ENCODE peak calls at places on chromosomes 4 and X, in ten cellular contexts. T is testis, N is A549, G is tibial nerve, X is prostate gland, O is H1, U is IMR-90, M is right lobe of liver, Y is gastrocnemius medialis, W is HCT116. R is an unnamed sample.

GRCh38 chr4:18645356-18645755 is 623.8 kb upstream of the LCORL start:
- DNase-seq in Y (no peak), U (no peak), X (no peak), T (no peak), M (no peak), W (no peak), N (no peak), O (no peak), G (no peak), R (no peak)

GRCh38 chrX:67351411-67351810 is 192.4 kb upstream of the AR start:
- DNase-seq in U (no peak), T (no peak), M (no peak), W (no peak), X (no peak), Y (no peak), G (no peak), O (no peak), N (no peak), R (no peak)

GRCh38 chr4:105112274-105112673 is 34.4 kb upstream of the TET2 start:
- DNase-seq in Y (no peak), X (no peak), T (no peak), N (no peak), W (no peak), G (no peak), M (no peak), U (peak; percentile 26), O (no peak), R (no peak)

GRCh38 chrX:136046295-136046894 is 61.2 kb downstream of the SLC9A6 start:
- DNase-seq in G (no peak), N (no peak), W (no peak), U (peak; percentile 53), O (no peak), M (no peak), X (no peak), Y (no peak), T (no peak), R (no peak)

GRCh38 chr4:2797545-2798305 is 4.8 kb downstream of the SH3BP2 start:
- DNase-seq in X (peak; percentile 73), G (peak; percentile 11), Y (peak; percentile 8), M (peak; percentile 70), U (no peak), W (no peak), O (no peak), T (no peak), N (no peak), R (peak; percentile 67)

GRCh38 chrX:10579018-10579752 is 41.2 kb downstream of the MID1 start:
- DNase-seq in N (no peak), U (peak; percentile 78), Y (no peak), O (no peak), T (no peak), W (peak; percentile 78), M (no peak), X (no peak), G (no peak), R (no peak)

GRCh38 chr4:141913928-141914327 is 277.5 kb downstream of the IL15 start:
- DNase-seq in T (no peak), Y (no peak), N (no peak), X (no peak), M (no peak), W (no peak), O (no peak), U (peak; percentile 29), G (no peak), R (no peak)

GRCh38 chrX:83771664-83772063 is 89.3 kb upstream of the CYLC1 start:
- DNase-seq in W (no peak), X (no peak), M (no peak), N (no peak), O (no peak), G (no peak), U (no peak), Y (no peak), T (peak; percentile 14), R (no peak)

GRCh38 chr4:178917756-178918155 is 1475.5 kb upstream of the AGA start:
- DNase-seq in O (no peak), Y (no peak), N (no peak), X (no peak), M (no peak), G (no peak), U (no peak), T (no peak), W (no peak), R (no peak)

GRCh38 chr4:70613893-70614572 is 14.5 kb upstream of the ENAM start:
- DNase-seq in U (no peak), G (no peak), X (no peak), W (no peak), N (no peak), M (no peak), T (no peak), O (no peak), Y (no peak), R (no peak)

GRCh38 chrX:47313056-47313455 is 57.3 kb upstream of the ZNF157 start:
- DNase-seq in M (no peak), G (no peak), X (peak; percentile 5), O (no peak), U (no peak), W (no peak), Y (no peak), T (peak; percentile 60), N (no peak), R (no peak)

GRCh38 chr4:4443821-4444220 is 56.9 kb downstream of the NSG1 start:
- DNase-seq in O (no peak), Y (no peak), W (no peak), N (no peak), T (no peak), M (no peak), U (peak; percentile 65), X (no peak), G (no peak), R (no peak)

GRCh38 chr4:13706130-13706529 is 78.6 kb upstream of the BOD1L1 start:
- DNase-seq in W (no peak), X (no peak), O (no peak), T (no peak), M (no peak), N (no peak), Y (no peak), G (no peak), U (no peak), R (peak; percentile 20)

GRCh38 chrX:151488677-151489076 is 74.8 kb upstream of the PASD1 start:
- DNase-seq in G (no peak), O (peak; percentile 43), X (no peak), T (no peak), Y (no peak), U (no peak), W (peak; percentile 4), N (peak; percentile 18), M (no peak), R (no peak)

GRCh38 chr4:107269175-107269574 is 233.1 kb upstream of the DKK2 start:
- DNase-seq in G (no peak), X (no peak), N (no peak), T (no peak), U (no peak), M (no peak), Y (no peak), W (no peak), O (no peak), R (no peak)

GRCh38 chr4:83216856-83217683 is 67.5 kb downstream of the COQ2 start:
- DNase-seq in O (no peak), T (no peak), Y (no peak), N (no peak), X (no peak), W (no peak), M (no peak), G (no peak), U (no peak), R (no peak)

GRCh38 chr4:169492436-169493163 is 119.8 kb downstream of the NEK1 start:
- DNase-seq in X (no peak), N (peak; percentile 25), W (peak; percentile 35), G (no peak), Y (no peak), T (peak; percentile 29), U (peak; percentile 44), O (peak; percentile 68), M (no peak), R (no peak)

GRCh38 chr4:154491341-154491679 is 289 bp downstream of the DCHS2 start:
- DNase-seq in W (no peak), M (no peak), O (no peak), T (no peak), X (no peak), N (peak; percentile 14), Y (no peak), G (no peak), U (peak; percentile 5), R (no peak)

GRCh38 chrX:150767475-150768131 is 74.4 kb downstream of the MTMR1 start:
- DNase-seq in N (no peak), W (no peak), T (no peak), X (no peak), U (peak; percentile 92), Y (peak; percentile 36), O (no peak), G (no peak), M (no peak), R (no peak)

GRCh38 chr4:75015627-75016026 is 82.7 kb downstream of the PARM1 start:
- DNase-seq in W (no peak), N (no peak), X (peak; percentile 31), T (no peak), O (no peak), Y (peak; percentile 67), U (no peak), M (no peak), G (no peak), R (peak; percentile 50)

GRCh38 chr4:48227662-48228061 is 42.0 kb downstream of the TEC start:
- DNase-seq in M (no peak), N (no peak), X (no peak), Y (no peak), T (no peak), U (no peak), G (no peak), O (no peak), W (no peak), R (no peak)

GRCh38 chrX:53195401-53195800 is 29.6 kb downstream of the KDM5C start:
- DNase-seq in T (no peak), Y (no peak), N (no peak), W (no peak), O (no peak), G (no peak), U (no peak), X (no peak), M (no peak), R (no peak)
- TF ChIP-seq POLR2A in T (no peak), Y (no peak), N (no peak), W (no peak), O (no peak), G (no peak), U (no peak), X (no peak), M (no peak), R (no peak)

GRCh38 chr4:41142356-41142755 is 72.0 kb downstream of the APBB2 start:
- DNase-seq in X (no peak), W (no peak), O (no peak), M (peak; percentile 73), N (no peak), T (peak; percentile 58), G (no peak), Y (peak; percentile 37), U (no peak), R (no peak)
- H3K4me1 ChIP-seq in X (peaks cover 4% of the 10 kb centered on the region), W (peaks cover 57% of the 10 kb centered on the region), O (peaks cover 2% of the 10 kb centered on the region), M (peaks cover 52% of the 10 kb centered on the region), N (peaks cover 41% of the 10 kb centered on the region), T (peaks cover 22% of the 10 kb centered on the region), G (peaks cover 52% of the 10 kb centered on the region), Y (peaks cover 52% of the 10 kb centered on the region), U (peaks cover 31% of the 10 kb centered on the region), R (peaks cover 36% of the 10 kb centered on the region)

GRCh38 chr4:78720151-78720726 is 55.9 kb upstream of the BMP2K start:
- DNase-seq in M (no peak), W (no peak), T (no peak), Y (no peak), G (no peak), N (no peak), X (no peak), O (no peak), U (no peak), R (no peak)
- TF ChIP-seq POLR2A in M (no peak), W (no peak), T (no peak), Y (no peak), G (no peak), N (no peak), X (no peak), O (no peak), U (no peak), R (no peak)

GRCh38 chr4:140812916-140813315 is 56.7 kb upstream of the TBC1D9 start:
- DNase-seq in G (no peak), W (no peak), M (no peak), Y (no peak), T (no peak), O (no peak), U (no peak), N (no peak), X (no peak), R (no peak)
- H3K4me1 ChIP-seq in G (peaks cover 3% of the 10 kb centered on the region), W (no peaks in the 10 kb centered on the region), M (no peaks in the 10 kb centered on the region), Y (no peaks in the 10 kb centered on the region), T (peaks cover 13% of the 10 kb centered on the region), O (no peaks in the 10 kb centered on the region), U (peaks cover 4% of the 10 kb centered on the region), N (no peaks in the 10 kb centered on the region), X (no peaks in the 10 kb centered on the region), R (peaks cover 5% of the 10 kb centered on the region)